ENCODE peak calls at places on chromosomes 7 and 10, in nine cellular contexts. One of them, this sample, is unnamed.

GRCh38 chr7:135197906-135198655 is 13.2 kb downstream of the WDR91 start:
- DNase-seq in cardiac fibroblast: peak
- DNase-seq in colonic mucosa: no peak
- DNase-seq in AG10803: peak
- DNase-seq in spleen: no peak
- DNase-seq in choroid plexus epithelial cell: no peak
- DNase-seq in BJ: peak
- DNase-seq in right lobe of liver: no peak
- DNase-seq in HFF-Myc: peak
- DNase-seq in this sample: peak

GRCh38 chr10:44306762-44307161 is 78.1 kb downstream of the CXCL12 start:
- DNase-seq in cardiac fibroblast: peak
- DNase-seq in colonic mucosa: no peak
- DNase-seq in AG10803: peak
- DNase-seq in spleen: no peak
- DNase-seq in choroid plexus epithelial cell: peak
- DNase-seq in BJ: no peak
- DNase-seq in right lobe of liver: no peak
- DNase-seq in HFF-Myc: no peak
- DNase-seq in this sample: no peak

GRCh38 chr7:77866791-77867190 is 68.2 kb downstream of the PHTF2 start:
- DNase-seq in cardiac fibroblast: peak
- DNase-seq in colonic mucosa: no peak
- DNase-seq in AG10803: peak
- DNase-seq in spleen: no peak
- DNase-seq in choroid plexus epithelial cell: peak
- DNase-seq in BJ: peak
- DNase-seq in right lobe of liver: no peak
- DNase-seq in HFF-Myc: no peak
- DNase-seq in this sample: peak

GRCh38 chr10:7787150-7787856 is 490 bp downstream of the KIN start:
- DNase-seq in cardiac fibroblast: peak
- DNase-seq in colonic mucosa: no peak
- DNase-seq in AG10803: peak
- DNase-seq in spleen: no peak
- DNase-seq in choroid plexus epithelial cell: peak
- DNase-seq in BJ: no peak
- DNase-seq in right lobe of liver: no peak
- DNase-seq in HFF-Myc: no peak
- DNase-seq in this sample: peak

GRCh38 chr10:109875151-109875568 is 48.2 kb downstream of the XPNPEP1 start:
- DNase-seq in cardiac fibroblast: no peak
- DNase-seq in colonic mucosa: no peak
- DNase-seq in AG10803: no peak
- DNase-seq in spleen: no peak
- DNase-seq in choroid plexus epithelial cell: no peak
- DNase-seq in BJ: no peak
- DNase-seq in right lobe of liver: no peak
- DNase-seq in HFF-Myc: no peak
- DNase-seq in this sample: no peak

GRCh38 chr10:65945071-65945470 is 980.8 kb upstream of the LRRTM3 start:
- DNase-seq in cardiac fibroblast: peak
- DNase-seq in colonic mucosa: no peak
- DNase-seq in AG10803: no peak
- DNase-seq in spleen: no peak
- DNase-seq in choroid plexus epithelial cell: peak
- DNase-seq in BJ: no peak
- DNase-seq in right lobe of liver: no peak
- DNase-seq in HFF-Myc: no peak
- DNase-seq in this sample: no peak

GRCh38 chr10:10362780-10363179 is 654.9 kb upstream of the CELF2 start:
- DNase-seq in cardiac fibroblast: no peak
- DNase-seq in colonic mucosa: no peak
- DNase-seq in AG10803: no peak
- DNase-seq in spleen: no peak
- DNase-seq in choroid plexus epithelial cell: no peak
- DNase-seq in BJ: no peak
- DNase-seq in right lobe of liver: no peak
- DNase-seq in HFF-Myc: no peak
- DNase-seq in this sample: no peak

GRCh38 chr10:123781324-123781900 is 110.2 kb downstream of the CPXM2 start:
- DNase-seq in cardiac fibroblast: no peak
- DNase-seq in colonic mucosa: no peak
- DNase-seq in AG10803: no peak
- DNase-seq in spleen: peak
- DNase-seq in choroid plexus epithelial cell: no peak
- DNase-seq in BJ: no peak
- DNase-seq in right lobe of liver: no peak
- DNase-seq in HFF-Myc: no peak
- DNase-seq in this sample: no peak

GRCh38 chr10:32180354-32181280 is 124.4 kb upstream of the KIF5B start:
- DNase-seq in cardiac fibroblast: no peak
- DNase-seq in colonic mucosa: no peak
- DNase-seq in AG10803: peak
- DNase-seq in spleen: no peak
- DNase-seq in choroid plexus epithelial cell: no peak
- DNase-seq in BJ: peak
- DNase-seq in right lobe of liver: no peak
- DNase-seq in HFF-Myc: peak
- DNase-seq in this sample: no peak

GRCh38 chr7:153224890-153225289 is 465.3 kb downstream of the ACTR3B start:
- DNase-seq in cardiac fibroblast: no peak
- DNase-seq in colonic mucosa: no peak
- DNase-seq in AG10803: no peak
- DNase-seq in spleen: no peak
- DNase-seq in choroid plexus epithelial cell: no peak
- DNase-seq in BJ: no peak
- DNase-seq in right lobe of liver: no peak
- DNase-seq in HFF-Myc: no peak
- DNase-seq in this sample: no peak

GRCh38 chr10:7085913-7086589 is 324.8 kb downstream of the SFMBT2 start:
- DNase-seq in cardiac fibroblast: peak
- DNase-seq in colonic mucosa: no peak
- DNase-seq in AG10803: no peak
- DNase-seq in spleen: no peak
- DNase-seq in choroid plexus epithelial cell: peak
- DNase-seq in BJ: no peak
- DNase-seq in right lobe of liver: no peak
- DNase-seq in HFF-Myc: no peak
- DNase-seq in this sample: peak

DNA sequence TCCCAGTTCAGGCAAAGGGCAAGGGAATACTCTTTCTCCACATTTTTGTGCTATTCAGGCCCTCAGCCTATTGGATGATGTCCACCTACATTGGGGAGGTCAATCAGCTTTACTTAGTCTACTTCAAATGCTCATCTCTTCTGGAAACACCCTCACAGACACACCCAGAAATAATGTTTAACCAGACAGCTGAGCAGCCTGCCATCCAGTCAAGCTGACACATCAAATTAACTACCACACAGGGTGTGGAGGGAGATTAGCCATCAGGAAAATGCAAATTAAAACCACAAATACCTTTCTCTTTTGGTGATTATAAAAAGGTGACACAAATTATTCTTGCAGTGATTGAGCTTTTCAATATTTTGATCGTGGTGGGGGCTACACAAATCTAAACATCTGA is 74.7 kb upstream of the FZD8 start:
- DNase-seq in cardiac fibroblast: no peak
- DNase-seq in colonic mucosa: no peak
- DNase-seq in AG10803: no peak
- DNase-seq in spleen: no peak
- DNase-seq in choroid plexus epithelial cell: no peak
- DNase-seq in BJ: no peak
- DNase-seq in right lobe of liver: no peak
- DNase-seq in HFF-Myc: no peak
- DNase-seq in this sample: no peak
- TF ChIP-seq CTCF in cardiac fibroblast: no peak
- TF ChIP-seq CTCF in colonic mucosa: no peak
- TF ChIP-seq CTCF in AG10803: no peak
- TF ChIP-seq CTCF in spleen: no peak
- TF ChIP-seq CTCF in choroid plexus epithelial cell: no peak
- TF ChIP-seq CTCF in BJ: no peak
- TF ChIP-seq CTCF in right lobe of liver: no peak
- TF ChIP-seq CTCF in HFF-Myc: no peak
- TF ChIP-seq CTCF in this sample: no peak

GRCh38 chr7:23183279-23184012 is 1.6 kb downstream of the NUP42 start:
- DNase-seq in cardiac fibroblast: no peak
- DNase-seq in colonic mucosa: no peak
- DNase-seq in AG10803: peak
- DNase-seq in spleen: no peak
- DNase-seq in choroid plexus epithelial cell: no peak
- DNase-seq in BJ: no peak
- DNase-seq in right lobe of liver: no peak
- DNase-seq in HFF-Myc: no peak
- DNase-seq in this sample: no peak
- H3K4me3 ChIP-seq in cardiac fibroblast: peak
- H3K4me3 ChIP-seq in colonic mucosa: no peak
- H3K4me3 ChIP-seq in AG10803: peak
- H3K4me3 ChIP-seq in spleen: no peak
- H3K4me3 ChIP-seq in choroid plexus epithelial cell: peak
- H3K4me3 ChIP-seq in BJ: no peak
- H3K4me3 ChIP-seq in right lobe of liver: no peak
- H3K4me3 ChIP-seq in HFF-Myc: peak
- H3K4me3 ChIP-seq in this sample: peak

GRCh38 chr7:8282871-8283270 is 20.9 kb upstream of the ICA1 start:
- DNase-seq in cardiac fibroblast: no peak
- DNase-seq in colonic mucosa: no peak
- DNase-seq in AG10803: no peak
- DNase-seq in spleen: no peak
- DNase-seq in choroid plexus epithelial cell: no peak
- DNase-seq in BJ: no peak
- DNase-seq in right lobe of liver: no peak
- DNase-seq in HFF-Myc: no peak
- DNase-seq in this sample: no peak

GRCh38 chr7:8274589-8274988 is 12.6 kb upstream of the ICA1 start:
- DNase-seq in cardiac fibroblast: no peak
- DNase-seq in colonic mucosa: no peak
- DNase-seq in AG10803: no peak
- DNase-seq in spleen: no peak
- DNase-seq in choroid plexus epithelial cell: peak
- DNase-seq in BJ: no peak
- DNase-seq in right lobe of liver: no peak
- DNase-seq in HFF-Myc: no peak
- DNase-seq in this sample: no peak

GRCh38 chr7:8278183-8278582 is 16.2 kb upstream of the ICA1 start:
- DNase-seq in cardiac fibroblast: no peak
- DNase-seq in colonic mucosa: no peak
- DNase-seq in AG10803: no peak
- DNase-seq in spleen: no peak
- DNase-seq in choroid plexus epithelial cell: no peak
- DNase-seq in BJ: no peak
- DNase-seq in right lobe of liver: no peak
- DNase-seq in HFF-Myc: no peak
- DNase-seq in this sample: no peak

GRCh38 chr7:8282162-8282561 is 20.2 kb upstream of the ICA1 start:
- DNase-seq in cardiac fibroblast: no peak
- DNase-seq in colonic mucosa: no peak
- DNase-seq in AG10803: no peak
- DNase-seq in spleen: no peak
- DNase-seq in choroid plexus epithelial cell: no peak
- DNase-seq in BJ: no peak
- DNase-seq in right lobe of liver: peak
- DNase-seq in HFF-Myc: no peak
- DNase-seq in this sample: no peak

GRCh38 chr7:8277394-8277982 is 15.5 kb upstream of the ICA1 start:
- DNase-seq in cardiac fibroblast: peak
- DNase-seq in colonic mucosa: no peak
- DNase-seq in AG10803: no peak
- DNase-seq in spleen: no peak
- DNase-seq in choroid plexus epithelial cell: no peak
- DNase-seq in BJ: no peak
- DNase-seq in right lobe of liver: no peak
- DNase-seq in HFF-Myc: no peak
- DNase-seq in this sample: no peak
- TF ChIP-seq CTCF in cardiac fibroblast: no peak
- TF ChIP-seq CTCF in colonic mucosa: peak
- TF ChIP-seq CTCF in AG10803: no peak
- TF ChIP-seq CTCF in spleen: no peak
- TF ChIP-seq CTCF in choroid plexus epithelial cell: no peak
- TF ChIP-seq CTCF in BJ: no peak
- TF ChIP-seq CTCF in right lobe of liver: no peak
- TF ChIP-seq CTCF in HFF-Myc: no peak
- TF ChIP-seq CTCF in this sample: peak

GRCh38 chr10:19488592-19489280 is 327.5 kb upstream of the PLXDC2 start:
- DNase-seq in cardiac fibroblast: peak
- DNase-seq in colonic mucosa: no peak
- DNase-seq in AG10803: peak
- DNase-seq in spleen: peak
- DNase-seq in choroid plexus epithelial cell: peak
- DNase-seq in BJ: no peak
- DNase-seq in right lobe of liver: peak
- DNase-seq in HFF-Myc: no peak
- DNase-seq in this sample: peak
- H3K4me3 ChIP-seq in cardiac fibroblast: peak
- H3K4me3 ChIP-seq in colonic mucosa: no peak
- H3K4me3 ChIP-seq in AG10803: peak
- H3K4me3 ChIP-seq in spleen: no peak
- H3K4me3 ChIP-seq in choroid plexus epithelial cell: peak
- H3K4me3 ChIP-seq in BJ: no peak
- H3K4me3 ChIP-seq in right lobe of liver: no peak
- H3K4me3 ChIP-seq in HFF-Myc: no peak
- H3K4me3 ChIP-seq in this sample: peak

DNA sequence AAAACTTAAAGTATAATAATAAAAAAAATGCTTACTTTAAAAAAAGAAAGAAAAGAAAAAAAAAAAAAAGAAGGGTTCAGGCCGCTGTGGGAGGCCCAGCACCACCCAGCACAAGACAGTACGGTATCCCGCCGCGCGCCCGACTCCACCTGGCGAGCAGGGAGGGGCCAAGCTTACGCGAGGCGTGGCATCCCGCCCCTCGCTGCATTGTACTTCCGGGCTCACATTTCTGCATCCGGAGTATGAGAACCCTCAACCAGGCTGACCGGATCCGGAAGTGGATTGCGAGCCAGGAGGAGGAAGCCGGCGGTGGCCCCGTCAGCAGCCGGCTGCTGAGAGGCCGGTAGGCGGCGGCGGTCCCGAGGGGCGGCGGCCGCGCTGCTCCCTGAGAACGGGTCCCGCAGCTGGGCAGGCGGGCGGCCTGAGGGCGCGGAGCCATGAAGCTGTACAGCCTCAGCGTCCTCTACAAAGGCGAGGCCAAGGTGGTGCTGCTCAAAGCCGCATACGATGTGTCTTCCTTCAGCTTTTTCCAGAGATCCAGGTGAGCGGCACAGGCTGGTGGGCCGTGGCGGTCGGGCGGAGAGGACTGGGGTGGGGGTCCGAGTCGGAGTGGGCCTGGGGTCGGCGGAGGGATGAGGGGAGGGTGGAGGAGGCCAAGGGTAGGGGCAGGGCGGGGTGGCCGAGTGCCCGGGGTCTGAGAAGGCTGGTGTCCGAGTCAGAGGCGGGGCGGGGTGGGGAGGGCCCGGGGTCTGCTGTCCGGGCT is at the start of gene YKT6:
- DNase-seq in cardiac fibroblast: peak
- DNase-seq in colonic mucosa: peak
- DNase-seq in AG10803: peak
- DNase-seq in spleen: peak
- DNase-seq in choroid plexus epithelial cell: peak
- DNase-seq in BJ: peak
- DNase-seq in right lobe of liver: peak
- DNase-seq in HFF-Myc: peak
- DNase-seq in this sample: peak
- TF ChIP-seq CTCF in cardiac fibroblast: peak
- TF ChIP-seq CTCF in colonic mucosa: peak
- TF ChIP-seq CTCF in AG10803: peak
- TF ChIP-seq CTCF in spleen: peak
- TF ChIP-seq CTCF in choroid plexus epithelial cell: peak
- TF ChIP-seq CTCF in BJ: peak
- TF ChIP-seq CTCF in right lobe of liver: peak
- TF ChIP-seq CTCF in HFF-Myc: peak
- TF ChIP-seq CTCF in this sample: peak

GRCh38 chr10:74445493-74445892 is 294.5 kb downstream of the ADK start:
- DNase-seq in cardiac fibroblast: no peak
- DNase-seq in colonic mucosa: no peak
- DNase-seq in AG10803: no peak
- DNase-seq in spleen: no peak
- DNase-seq in choroid plexus epithelial cell: no peak
- DNase-seq in BJ: no peak
- DNase-seq in right lobe of liver: no peak
- DNase-seq in HFF-Myc: no peak
- DNase-seq in this sample: no peak
- H3K4me3 ChIP-seq in cardiac fibroblast: no peak
- H3K4me3 ChIP-seq in colonic mucosa: no peak
- H3K4me3 ChIP-seq in AG10803: no peak
- H3K4me3 ChIP-seq in spleen: no peak
- H3K4me3 ChIP-seq in choroid plexus epithelial cell: no peak
- H3K4me3 ChIP-seq in BJ: no peak
- H3K4me3 ChIP-seq in right lobe of liver: no peak
- H3K4me3 ChIP-seq in HFF-Myc: no peak
- H3K4me3 ChIP-seq in this sample: no peak